ENCODE peak calls at places on chromosomes 12 and 14, in six cellular contexts. K, X, U, J, L and E are unnamed samples.

GRCh38 chr12:107379852-107380567 is 286.7 kb upstream of the CRY1 start:
- DNase-seq in K (no peak), U (peak; percentile 11), L (no peak), X (peak; percentile 36), J (peak; percentile 73), E (no peak)

GRCh38 chr12:131364903-131365820 is 345.7 kb upstream of the SFSWAP start:
- DNase-seq in J (no peak), K (no peak), L (no peak), U (no peak), X (no peak), E (no peak)

GRCh38 chr12:56751712-56752598 is at the start of gene PRIM1:
- DNase-seq in U (peak; percentile 51), K (peak; percentile 89), L (peak; percentile 89), X (peak; percentile 86), J (peak; percentile 93), E (peak; percentile 93)

GRCh38 chr14:42814817-42815216 is 1208.1 kb downstream of the LRFN5 start:
- DNase-seq in J (no peak), X (no peak), U (no peak), L (no peak), K (no peak), E (no peak)

GRCh38 chr12:67720383-67720856 is 71.9 kb downstream of the DYRK2 start:
- DNase-seq in L (no peak), U (no peak), K (no peak), J (no peak), X (no peak), E (no peak)

GRCh38 chr12:49615725-49616124 is 7.6 kb upstream of the PRPF40B start:
- DNase-seq in J (no peak), U (no peak), L (no peak), X (no peak), K (no peak), E (no peak)

GRCh38 chr14:34498684-34499412 is 36.8 kb upstream of the SPTSSA start:
- DNase-seq in K (no peak), U (no peak), L (no peak), J (peak; percentile 39), X (peak; percentile 53), E (no peak)

GRCh38 chr14:65354715-65355114 is 57.8 kb upstream of the FUT8 start:
- DNase-seq in K (no peak), X (peak; percentile 83), L (no peak), U (no peak), J (no peak), E (no peak)

GRCh38 chr14:20262642-20263128 is 23.6 kb downstream of the OR11H4 start:
- DNase-seq in X (no peak), L (no peak), U (no peak), K (no peak), J (peak; percentile 83), E (no peak)

GRCh38 chr14:68926236-68926635 is 52.9 kb downstream of the ACTN1 start:
- DNase-seq in J (peak; percentile 13), K (no peak), U (no peak), X (no peak), L (no peak), E (no peak)

GRCh38 chr12:116939734-116940133 is 29.0 kb downstream of the FBXW8 start:
- DNase-seq in J (no peak), L (no peak), K (no peak), U (no peak), X (no peak), E (no peak)

GRCh38 chr12:4118601-4119156 is 154.9 kb upstream of the CCND2 start:
- DNase-seq in K (no peak), U (no peak), L (no peak), X (no peak), J (no peak), E (no peak)

GRCh38 chr14:64201296-64201695 is 92.9 kb downstream of the ESR2 start:
- DNase-seq in X (peak; percentile 54), U (no peak), J (no peak), L (no peak), K (peak; percentile 68), E (no peak)

GRCh38 chr14:104425171-104425681 is 154.3 kb upstream of the C14orf180 start:
- DNase-seq in K (no peak), L (no peak), X (no peak), U (no peak), J (no peak), E (no peak)

GRCh38 chr14:30214014-30214413 is 286.4 kb upstream of the PRKD1 start:
- DNase-seq in J (no peak), U (no peak), K (no peak), L (no peak), X (no peak), E (no peak)

GRCh38 chr14:76995279-76996035 is 33.1 kb downstream of the IRF2BPL start:
- DNase-seq in J (no peak), X (peak; percentile 65), K (no peak), L (no peak), U (no peak), E (no peak)

GRCh38 chr12:3168775-3169221 is 91.6 kb downstream of the TSPAN9 start:
- DNase-seq in U (no peak), X (no peak), K (no peak), J (peak; percentile 91), L (no peak), E (no peak)

GRCh38 chr12:38771871-38772270 is 133.5 kb downstream of the CPNE8 start:
- DNase-seq in U (no peak), K (no peak), J (no peak), L (no peak), X (no peak), E (no peak)

GRCh38 chr14:103259801-103260628 is 74.0 kb upstream of the EIF5 start:
- DNase-seq in X (peak; percentile 32), K (no peak), J (no peak), L (no peak), U (no peak), E (no peak)

GRCh38 chr14:100342195-100342594 is 19.1 kb downstream of the SLC25A47 start:
- DNase-seq in J (no peak), K (peak; percentile 38), L (no peak), U (no peak), X (no peak), E (no peak)

GRCh38 chr12:28035483-28035882 is 63.0 kb upstream of the PTHLH start:
- DNase-seq in K (no peak), J (peak; percentile 53), X (no peak), L (no peak), U (no peak), E (no peak)

GRCh38 chr12:92745874-92746553 is 43.2 kb downstream of the PLEKHG7 start:
- DNase-seq in U (peak; percentile 70), L (no peak), K (no peak), J (peak; percentile 92), X (peak; percentile 28), E (no peak)

GRCh38 chr12:25020621-25021243 is 71.8 kb upstream of the BCAT1 start:
- DNase-seq in X (no peak), L (no peak), K (no peak), U (no peak), J (no peak), E (no peak)

GRCh38 chr12:34606749-34607519 is 584.6 kb downstream of the ALG10 start:
- DNase-seq in U (no peak), L (no peak), X (no peak), J (no peak), K (peak; percentile 20), E (no peak)

GRCh38 chr14:70180718-70181117 is 8.0 kb downstream of the SLC8A3 start:
- DNase-seq in L (no peak), J (no peak), U (no peak), K (no peak), X (no peak), E (no peak)

GRCh38 chr14:91018465-91018864 is 42.0 kb downstream of the RPS6KA5 start:
- DNase-seq in U (no peak), X (no peak), L (no peak), J (no peak), K (no peak), E (no peak)

GRCh38 chr14:99755629-99756603 is 37.3 kb upstream of the EML1 start:
- DNase-seq in J (peak; percentile 34), X (peak; percentile 77), L (no peak), K (peak; percentile 66), U (peak; percentile 85), E (no peak)

GRCh38 chr14:100286484-100287191 is 19.6 kb downstream of the SLC25A29 start:
- DNase-seq in L (peak; percentile 10), K (no peak), J (no peak), U (no peak), X (peak; percentile 20), E (no peak)

GRCh38 chr12:87690236-87690810 is 338.9 kb downstream of the C12orf50 start:
- DNase-seq in L (no peak), X (no peak), U (no peak), K (no peak), J (peak; percentile 7), E (no peak)

DNA sequence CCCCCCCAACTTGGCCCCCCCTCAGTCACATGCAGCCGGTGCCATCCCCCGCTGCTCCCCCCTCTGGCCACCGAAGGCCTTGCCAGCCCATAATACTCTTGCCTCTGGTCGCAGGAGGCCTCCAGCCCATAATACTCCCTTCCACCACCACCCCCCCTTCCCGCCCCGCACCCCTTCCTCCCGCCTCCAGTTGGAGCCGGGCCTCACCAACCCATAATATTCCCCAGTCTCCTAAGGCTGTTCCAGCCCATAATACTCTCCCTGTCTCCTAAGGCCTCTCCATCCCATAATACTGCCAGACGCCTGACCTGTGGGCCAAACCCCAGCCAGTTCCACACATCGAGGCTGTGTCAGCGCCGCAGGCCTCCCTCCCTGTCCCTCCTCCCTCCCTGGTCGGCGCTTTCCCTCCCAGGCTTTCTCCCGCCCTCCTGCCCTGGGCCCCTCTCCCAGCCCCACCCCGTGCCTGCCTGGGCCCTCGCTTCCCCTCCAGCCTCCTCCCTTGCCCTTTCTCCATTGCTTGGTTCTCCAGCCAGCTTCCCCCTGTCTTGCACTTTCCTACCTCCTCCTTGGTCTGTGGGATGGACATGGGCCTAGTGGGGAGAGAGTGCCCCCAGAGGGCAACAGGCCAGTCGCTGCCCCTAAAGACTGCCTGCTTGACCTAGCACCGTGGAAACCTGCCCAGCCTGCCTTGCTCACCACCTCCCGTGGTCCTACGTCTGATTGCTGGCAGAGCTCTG is 6.8 kb upstream of the CHD4 start:
- DNase-seq in U (peak; percentile 86), L (peak; percentile 91), J (peak; percentile 81), X (peak; percentile 90), K (peak; percentile 91), E (peak; percentile 84)
- TF ChIP-seq CTCF in U (no peak), L (no peak), J (no peak), X (no peak), K (no peak), E (no peak)

DNA sequence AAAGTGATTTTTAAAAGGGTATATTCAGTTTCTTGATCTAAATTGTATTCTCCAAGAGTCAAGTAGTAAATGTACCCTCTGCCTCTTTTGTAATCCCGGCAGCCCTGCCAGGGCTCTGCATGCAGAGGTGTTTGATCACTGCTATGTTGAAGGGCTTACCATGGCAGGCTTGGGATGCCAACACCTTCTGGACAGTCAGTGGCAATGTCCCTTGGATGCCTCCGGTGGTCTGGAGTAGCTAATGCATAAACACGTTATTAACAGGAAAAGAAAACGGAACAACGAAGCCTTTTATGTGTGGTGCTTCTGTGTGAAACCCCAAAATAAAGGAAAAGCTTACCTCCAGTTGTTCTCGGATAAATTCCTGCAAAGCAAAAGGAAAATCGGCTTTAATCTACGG is 19.9 kb downstream of the EIF2B2 start:
- DNase-seq in U (no peak), J (peak; percentile 46), X (no peak), L (peak; percentile 48), K (no peak), E (peak; percentile 38)
- TF ChIP-seq CTCF in U (peak; percentile 6), J (no peak), X (peak; percentile 13), L (peak; percentile 17), K (peak; percentile 25), E (peak; percentile 67)

GRCh38 chr12:26309646-26310045 is 114.3 kb downstream of the SSPN start:
- DNase-seq in X (no peak), L (no peak), K (no peak), U (no peak), J (no peak), E (no peak)
- TF ChIP-seq CTCF in X (no peak), L (no peak), K (no peak), U (no peak), J (no peak), E (no peak)

GRCh38 chr14:24308342-24309124 is 756 bp upstream of the CIDEB start:
- DNase-seq in K (peak; percentile 3), J (no peak), U (no peak), L (no peak), X (no peak), E (no peak)
- TF ChIP-seq CTCF in K (no peak), J (peak; percentile 67), U (no peak), L (no peak), X (no peak), E (no peak)